ENCODE peak calls at places on chromosome 15, in four cellular contexts. E, I, A and M are unnamed samples.

GRCh38 chr15:94206463-94207167 is 24.7 kb upstream of the MCTP2 start:
- DNase-seq in I (no peak), A (no peak), E (no peak), M (no peak)

GRCh38 chr15:52340093-52340492 is 44.5 kb upstream of the MYO5C start:
- DNase-seq in E (no peak), A (no peak), I (no peak), M (no peak)

GRCh38 chr15:40894689-40895308 is 549 bp downstream of the VPS18 start:
- DNase-seq in A (peak; percentile 76), E (no peak), I (peak; percentile 90), M (peak; percentile 86)

GRCh38 chr15:80825361-80826030 is 46.3 kb downstream of the CEMIP start:
- DNase-seq in E (no peak), I (no peak), A (no peak), M (no peak)

GRCh38 chr15:70995383-70995965 is 102.8 kb downstream of the LRRC49 start:
- DNase-seq in E (no peak), I (no peak), A (no peak), M (no peak)

GRCh38 chr15:97114900-97115763 is 784.6 kb downstream of the NR2F2 start:
- DNase-seq in I (no peak), E (no peak), A (no peak), M (no peak)

GRCh38 chr15:99931703-99932603 is 198.7 kb upstream of the LYSMD4 start:
- DNase-seq in A (no peak), E (no peak), I (no peak), M (no peak)

GRCh38 chr15:85151861-85152260 is 170.2 kb downstream of the PDE8A start:
- DNase-seq in A (no peak), I (no peak), E (no peak), M (no peak)

GRCh38 chr15:65773386-65774111 is 18.5 kb downstream of the DENND4A start:
- DNase-seq in A (no peak), E (no peak), I (no peak), M (no peak)

GRCh38 chr15:65326109-65326508 is 21.6 kb downstream of the RNU5B-1 start:
- DNase-seq in E (no peak), I (no peak), A (no peak), M (no peak)

GRCh38 chr15:74651251-74651741 is 35.7 kb downstream of the CLK3 start:
- DNase-seq in I (no peak), A (no peak), E (no peak), M (no peak)

GRCh38 chr15:77282333-77282732 is 137.6 kb downstream of the PEAK1 start:
- DNase-seq in A (no peak), E (peak; percentile 34), I (no peak), M (peak; percentile 83)

GRCh38 chr15:63044645-63045437 is 2.3 kb downstream of the TPM1 start:
- DNase-seq in E (no peak), A (no peak), I (no peak), M (no peak)

GRCh38 chr15:95558131-95558530 is 772.4 kb upstream of the NR2F2 start:
- DNase-seq in E (no peak), I (no peak), A (peak; percentile 20), M (no peak)

GRCh38 chr15:37204698-37205097 is 104.3 kb upstream of the MEIS2 start:
- DNase-seq in A (no peak), E (no peak), I (peak; percentile 1), M (no peak)
- H3K9me3 ChIP-seq in A (no peaks in the 10 kb centered on the region), E (no peaks in the 10 kb centered on the region), I (no peaks in the 10 kb centered on the region), M (no peaks in the 10 kb centered on the region)

GRCh38 chr15:27506752-27507151 is 535.8 kb downstream of the GABRG3 start:
- DNase-seq in I (no peak), A (no peak), E (no peak), M (no peak)
- TF ChIP-seq RNF2 in I (no peak), A (no peak), E (no peak), M (no peak)

DNA sequence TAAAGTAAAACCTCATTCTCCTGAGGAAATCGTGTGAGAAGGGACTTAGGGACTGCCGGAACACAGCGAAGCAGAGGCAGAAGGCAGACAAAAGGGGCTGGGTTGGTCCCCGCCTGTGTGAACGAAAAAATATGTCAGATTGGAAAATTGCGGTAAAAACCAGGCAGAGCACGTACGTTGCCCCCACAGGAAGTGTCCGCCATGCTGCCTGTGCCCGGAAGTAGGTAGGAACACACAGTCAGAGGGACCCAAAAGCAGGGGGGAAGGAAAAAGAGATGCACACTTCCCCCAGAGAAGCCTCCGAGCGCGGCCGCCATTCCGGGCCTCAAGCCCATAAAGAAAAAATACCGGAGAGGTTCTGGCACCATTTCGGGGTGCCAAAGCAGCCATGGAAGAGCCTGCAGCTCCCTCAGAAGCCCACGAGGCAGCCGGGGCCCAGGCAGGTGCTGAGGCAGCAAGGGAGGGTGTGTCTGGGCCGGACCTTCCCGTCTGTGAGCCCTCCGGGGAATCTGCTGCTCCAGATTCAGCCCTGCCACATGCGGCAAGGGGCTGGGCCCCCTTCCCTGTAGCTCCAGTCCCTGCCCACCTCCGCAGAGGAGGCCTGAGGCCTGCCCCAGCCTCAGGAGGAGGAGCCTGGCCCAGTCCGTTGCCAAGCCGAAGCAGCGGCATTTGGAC is at the start of gene MKRN3:
- DNase-seq in I (peak; percentile 93), A (peak; percentile 35), E (no peak), M (peak; percentile 44)
- H3K9me3 ChIP-seq in I (no peaks in the 10 kb centered on the region), A (peaks cover 3% of the 10 kb centered on the region), E (peaks cover 52% of the 10 kb centered on the region), M (peaks cover 10% of the 10 kb centered on the region)

GRCh38 chr15:58462547-58462946 is 30.8 kb downstream of the LIPC start:
- DNase-seq in E (no peak), A (no peak), I (peak; percentile 32), M (no peak)
- TF ChIP-seq RNF2 in E (no peak), A (no peak), I (no peak), M (no peak)

GRCh38 chr15:25060472-25060803 is 105.7 kb downstream of the SNRPN start:
- DNase-seq in E (no peak), A (no peak), I (no peak), M (no peak)
- H3K9me3 ChIP-seq in E (peaks cover 95% of the 10 kb centered on the region), A (peaks cover 75% of the 10 kb centered on the region), I (peaks cover 2% of the 10 kb centered on the region), M (peaks cover 100% of the 10 kb centered on the region)

DNA sequence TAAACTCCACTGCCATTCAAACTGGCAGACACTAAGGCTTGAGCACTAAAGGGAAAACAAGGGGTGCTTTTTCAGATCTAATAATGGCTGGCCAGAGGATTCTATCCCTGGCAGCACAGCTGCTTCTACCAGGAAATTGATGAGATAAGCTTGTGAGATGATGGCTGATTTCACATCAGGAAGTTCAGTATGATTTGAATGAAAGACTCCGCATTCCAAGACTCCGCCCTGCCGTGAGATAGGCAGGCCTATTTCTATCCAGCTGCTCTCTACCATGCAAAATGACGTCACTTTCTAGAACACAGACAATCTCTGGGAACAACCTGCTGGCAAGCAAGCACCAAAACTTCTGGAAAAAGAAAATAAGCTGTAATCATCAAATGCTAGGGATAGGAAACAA is 171.8 kb downstream of the WDR76 start:
- DNase-seq in A (no peak), E (no peak), I (peak; percentile 4), M (no peak)
- TF ChIP-seq RNF2 in A (no peak), E (no peak), I (no peak), M (no peak)

GRCh38 chr15:33051528-33051927 is 143.0 kb downstream of the FMN1 start:
- DNase-seq in A (no peak), E (no peak), I (no peak), M (no peak)
- H3K9me3 ChIP-seq in A (peaks cover 22% of the 10 kb centered on the region), E (peaks cover 31% of the 10 kb centered on the region), I (no peaks in the 10 kb centered on the region), M (peaks cover 45% of the 10 kb centered on the region)